ENCODE peak calls at places on chromosome 22, in seven cellular contexts. W is GM23338, T is MM.1S, H is SK-N-SH, C is GM23248, K is neural progenitor cell, G is OCI-LY7. Z is an unnamed sample.

GRCh38 chr22:48256041-48256739 is 1493.7 kb downstream of the TBC1D22A start:
- DNase-seq in W (no peak), T (no peak), H (no peak), C (no peak), K (no peak), G (no peak), Z (no peak)

GRCh38 chr22:32649515-32650200 is 151.8 kb upstream of the TIMP3 start:
- DNase-seq in W (no peak), T (no peak), H (no peak), C (peak), K (no peak), G (no peak), Z (no peak)

GRCh38 chr22:27642104-27642800 is 159.3 kb downstream of the MN1 start:
- DNase-seq in W (no peak), T (no peak), H (peak), C (no peak), K (peak), G (no peak), Z (no peak)

GRCh38 chr22:26901228-26901816 is 243.9 kb downstream of the MIAT start:
- DNase-seq in W (no peak), T (no peak), H (no peak), C (no peak), K (peak), G (no peak), Z (no peak)

GRCh38 chr22:22877523-22878210 is 9.9 kb upstream of the IGLL5 start:
- DNase-seq in W (peak), T (peak), H (peak), C (peak), K (peak), G (peak), Z (peak)

GRCh38 chr22:27476318-27476717 is 325.2 kb downstream of the MN1 start:
- DNase-seq in W (no peak), T (no peak), H (no peak), C (no peak), K (no peak), G (no peak), Z (no peak)

GRCh38 chr22:48511211-48511610 is 1316.5 kb downstream of the BRD1 start:
- DNase-seq in W (no peak), T (no peak), H (no peak), C (no peak), K (no peak), G (no peak), Z (no peak)

GRCh38 chr22:46390652-46391301 is 55.3 kb downstream of the TRMU start:
- DNase-seq in W (no peak), T (no peak), H (peak), C (peak), K (peak), G (no peak), Z (no peak)

GRCh38 chr22:33829549-33830280 is 90.6 kb downstream of the LARGE1 start:
- DNase-seq in W (peak), T (peak), H (peak), C (no peak), K (peak), G (peak), Z (no peak)

GRCh38 chr22:27992294-27993165 is 73.5 kb upstream of the PITPNB start:
- DNase-seq in W (peak), T (no peak), H (no peak), C (no peak), K (no peak), G (no peak), Z (no peak)

GRCh38 chr22:26711205-26711958 is 54.0 kb downstream of the MIAT start:
- DNase-seq in W (no peak), T (peak), H (no peak), C (peak), K (no peak), G (peak), Z (no peak)

GRCh38 chr22:34587357-34588356 is 478.3 kb upstream of the ISX start:
- DNase-seq in W (no peak), T (no peak), H (no peak), C (no peak), K (no peak), G (no peak), Z (no peak)

GRCh38 chr22:38417252-38418060 is 37.5 kb downstream of the KCNJ4 start:
- DNase-seq in W (no peak), T (no peak), H (no peak), C (no peak), K (no peak), G (no peak), Z (no peak)

GRCh38 chr22:41048791-41049717 is 43.3 kb upstream of the EP300 start:
- DNase-seq in W (peak), T (no peak), H (peak), C (peak), K (peak), G (no peak), Z (no peak)

GRCh38 chr22:46262449-46263207 is 515 bp downstream of the PKDREJ start:
- DNase-seq in W (peak), T (no peak), H (no peak), C (peak), K (peak), G (no peak), Z (no peak)

GRCh38 chr22:38927033-38927789 is 30.2 kb upstream of the APOBEC3A start:
- DNase-seq in W (peak), T (peak), H (peak), C (peak), K (peak), G (no peak), Z (peak)

GRCh38 chr22:32628626-32629587 is 154.3 kb downstream of the FBXO7 start:
- DNase-seq in W (no peak), T (peak), H (no peak), C (peak), K (no peak), G (no peak), Z (no peak)

GRCh38 chr22:40036591-40037225 is 42.0 kb downstream of the FAM83F start:
- DNase-seq in W (peak), T (peak), H (peak), C (peak), K (peak), G (peak), Z (peak)

GRCh38 chr22:39311592-39312400 is 7.6 kb downstream of the RPL3 start:
- DNase-seq in W (peak), T (no peak), H (no peak), C (peak), K (no peak), G (no peak), Z (no peak)

GRCh38 chr22:38251355-38251720 is 21.5 kb downstream of the TMEM184B start:
- DNase-seq in W (no peak), T (no peak), H (no peak), C (no peak), K (no peak), G (no peak), Z (no peak)

GRCh38 chr22:40204331-40205116 is 26.8 kb downstream of the TNRC6B start:
- DNase-seq in W (no peak), T (no peak), H (peak), C (peak), K (no peak), G (no peak), Z (no peak)

GRCh38 chr22:47808236-47808845 is 1045.9 kb downstream of the TBC1D22A start:
- DNase-seq in W (no peak), T (no peak), H (no peak), C (no peak), K (no peak), G (no peak), Z (no peak)

GRCh38 chr22:35705141-35705540 is 12.5 kb upstream of the APOL5 start:
- DNase-seq in W (no peak), T (no peak), H (no peak), C (peak), K (no peak), G (no peak), Z (no peak)

GRCh38 chr22:48037618-48038017 is 1275.2 kb downstream of the TBC1D22A start:
- DNase-seq in W (no peak), T (no peak), H (no peak), C (no peak), K (no peak), G (no peak), Z (no peak)

GRCh38 chr22:47293368-47294221 is 531.1 kb downstream of the TBC1D22A start:
- DNase-seq in W (no peak), T (no peak), H (no peak), C (no peak), K (no peak), G (no peak), Z (no peak)

GRCh38 chr22:17785185-17786184 is 11.2 kb upstream of the BID start:
- DNase-seq in W (peak), T (peak), H (no peak), C (peak), K (peak), G (peak), Z (peak)

GRCh38 chr22:39117585-39118191 is 20.6 kb downstream of the APOBEC3H start:
- DNase-seq in W (peak), T (peak), H (no peak), C (peak), K (peak), G (peak), Z (peak)

GRCh38 chr22:35923026-35923425 is 105.6 kb downstream of the RBFOX2 start:
- DNase-seq in W (no peak), T (no peak), H (no peak), C (no peak), K (no peak), G (no peak), Z (no peak)

GRCh38 chr22:21816787-21817496 is 50.5 kb downstream of the MAPK1 start:
- DNase-seq in W (no peak), T (no peak), H (peak), C (peak), K (no peak), G (peak), Z (no peak)

GRCh38 chr22:23279781-23280180 is 99.5 kb downstream of the BCR start:
- DNase-seq in W (no peak), T (no peak), H (no peak), C (peak), K (no peak), G (no peak), Z (no peak)

GRCh38 chr22:21033895-21034294 is 1.5 kb upstream of the SLC7A4 start:
- DNase-seq in W (no peak), T (no peak), H (no peak), C (no peak), K (no peak), G (no peak), Z (no peak)

GRCh38 chr22:46129390-46130041 is 20.8 kb upstream of the PPARA start:
- DNase-seq in W (no peak), T (no peak), H (no peak), C (no peak), K (no peak), G (peak), Z (no peak)

GRCh38 chr22:27405672-27406388 is 395.7 kb downstream of the MN1 start:
- DNase-seq in W (peak), T (peak), H (peak), C (peak), K (peak), G (peak), Z (peak)

GRCh38 chr22:40177738-40178416 is at the start of gene TNRC6B:
- DNase-seq in W (peak), T (peak), H (peak), C (peak), K (peak), G (peak), Z (peak)

GRCh38 chr22:46997311-46997970 is 235.0 kb downstream of the TBC1D22A start:
- DNase-seq in W (no peak), T (no peak), H (no peak), C (no peak), K (no peak), G (no peak), Z (no peak)

GRCh38 chr22:49789289-49790141 is 38.2 kb downstream of the BRD1 start:
- DNase-seq in W (no peak), T (no peak), H (peak), C (peak), K (no peak), G (no peak), Z (no peak)
- TF ChIP-seq EZH2phosphoT487 in W (no peak), T (no peak), H (no peak), C (no peak), K (no peak), G (no peak), Z (no peak)

GRCh38 chr22:44313385-44314006 is 745 bp upstream of the SHISAL1 start:
- DNase-seq in W (no peak), T (no peak), H (no peak), C (no peak), K (no peak), G (no peak), Z (no peak)

GRCh38 chr22:44309647-44310046 is 3.1 kb downstream of the SHISAL1 start:
- DNase-seq in W (no peak), T (no peak), H (no peak), C (peak), K (no peak), G (no peak), Z (no peak)

GRCh38 chr22:44311104-44311854 is 1.5 kb downstream of the SHISAL1 start:
- DNase-seq in W (no peak), T (no peak), H (no peak), C (no peak), K (no peak), G (no peak), Z (no peak)

GRCh38 chr22:44312766-44313165 is at the start of gene SHISAL1:
- DNase-seq in W (no peak), T (no peak), H (no peak), C (peak), K (no peak), G (no peak), Z (no peak)

GRCh38 chr22:44311855-44312170 is 938 bp downstream of the SHISAL1 start:
- DNase-seq in W (no peak), T (no peak), H (no peak), C (peak), K (no peak), G (no peak), Z (no peak)
- TF ChIP-seq EZH2phosphoT487 in W (no peak), T (no peak), H (no peak), C (no peak), K (no peak), G (no peak), Z (no peak)

DNA sequence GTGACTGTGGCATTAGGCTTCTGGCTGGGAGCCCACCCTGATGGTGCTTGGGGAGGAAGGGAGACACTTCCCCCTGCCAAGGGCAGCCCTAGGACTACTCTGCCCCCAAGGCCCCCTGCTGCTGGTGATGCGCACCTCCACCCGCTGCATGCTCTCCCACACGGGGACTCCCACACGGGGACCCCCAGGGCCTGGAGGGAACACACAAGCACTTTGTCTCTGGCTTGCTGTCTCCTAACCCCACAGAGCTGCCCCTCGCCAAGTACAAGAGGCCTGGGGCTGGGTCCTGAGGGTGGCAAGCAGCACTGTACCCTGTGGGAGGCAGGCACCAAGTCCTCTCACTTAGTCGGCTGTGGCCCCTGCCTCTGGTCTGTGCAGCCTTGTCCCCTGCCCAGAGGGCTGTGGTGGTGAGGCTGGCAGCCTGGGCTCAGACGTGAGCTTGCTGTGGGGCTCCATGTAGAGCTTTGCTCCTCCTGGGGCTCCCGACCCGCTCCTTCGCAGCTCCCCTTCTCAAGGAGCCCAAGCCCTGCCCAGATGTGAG is 7.9 kb downstream of the LRRC75B start:
- DNase-seq in W (no peak), T (no peak), H (no peak), C (no peak), K (no peak), G (no peak), Z (no peak)
- TF ChIP-seq EZH2phosphoT487 in W (no peak), T (no peak), H (no peak), C (no peak), K (no peak), G (no peak), Z (no peak)

DNA sequence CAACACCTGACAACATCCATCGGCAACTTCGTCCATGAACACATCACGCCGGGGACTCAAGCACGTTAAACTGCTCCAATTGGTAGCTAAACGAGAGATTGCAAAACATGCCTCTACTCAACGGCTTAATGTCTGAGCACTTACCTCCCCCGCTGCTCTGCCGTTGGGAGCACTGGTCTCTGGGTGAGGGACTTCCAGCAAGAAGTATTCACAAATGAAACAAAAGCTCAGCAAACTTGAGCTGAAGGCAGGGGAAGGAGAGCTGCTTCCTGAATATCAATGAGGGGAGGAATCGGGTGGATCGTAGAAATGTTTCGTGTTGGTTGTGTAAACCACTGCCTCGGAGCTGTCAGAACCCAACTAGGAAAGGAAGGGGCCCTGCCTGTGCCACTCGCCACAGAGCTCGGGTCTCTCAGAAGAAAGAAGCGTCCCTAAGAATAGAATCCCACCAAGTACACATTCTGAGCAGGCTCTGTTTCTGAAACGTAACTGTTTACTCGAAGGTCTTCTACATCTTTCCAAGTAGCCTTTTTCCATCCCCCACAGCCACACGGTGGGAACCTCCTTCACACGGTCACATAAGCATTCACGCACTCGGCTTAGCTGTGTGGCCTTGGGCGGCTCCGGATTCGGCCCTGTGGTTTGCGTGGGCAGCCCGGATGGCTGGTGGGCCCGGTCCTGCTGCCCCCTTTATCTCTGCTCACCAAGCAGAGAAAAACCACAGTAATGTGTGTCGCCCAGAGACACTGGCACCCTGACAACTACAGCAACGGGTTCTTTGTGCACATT is at the start of gene MLC1:
- DNase-seq in W (no peak), T (no peak), H (no peak), C (no peak), K (no peak), G (no peak), Z (no peak)
- TF ChIP-seq EZH2phosphoT487 in W (no peak), T (no peak), H (no peak), C (no peak), K (no peak), G (no peak), Z (no peak)

GRCh38 chr22:19710020-19710768 is 4.1 kb upstream of the SEPTIN5 start:
- DNase-seq in W (no peak), T (no peak), H (no peak), C (no peak), K (no peak), G (no peak), Z (no peak)

GRCh38 chr22:19708323-19709011 is 5.8 kb upstream of the SEPTIN5 start:
- DNase-seq in W (no peak), T (no peak), H (peak), C (no peak), K (no peak), G (no peak), Z (no peak)

GRCh38 chr22:19707347-19708322 is 6.7 kb upstream of the SEPTIN5 start:
- DNase-seq in W (no peak), T (no peak), H (peak), C (no peak), K (no peak), G (no peak), Z (no peak)

GRCh38 chr22:19710769-19711106 is 3.6 kb upstream of the SEPTIN5 start:
- DNase-seq in W (no peak), T (no peak), H (no peak), C (no peak), K (no peak), G (no peak), Z (no peak)

GRCh38 chr22:19709063-19709769 is 5.1 kb upstream of the SEPTIN5 start:
- DNase-seq in W (no peak), T (no peak), H (peak), C (peak), K (no peak), G (no peak), Z (no peak)
- TF ChIP-seq EZH2phosphoT487 in W (no peak), T (no peak), H (no peak), C (no peak), K (no peak), G (no peak), Z (no peak)

GRCh38 chr22:30773919-30774318 is 79.2 kb downstream of the OSBP2 start:
- DNase-seq in W (no peak), T (no peak), H (no peak), C (no peak), K (no peak), G (no peak), Z (no peak)
- TF ChIP-seq EZH2phosphoT487 in W (no peak), T (no peak), H (no peak), C (no peak), K (no peak), G (no peak), Z (no peak)

GRCh38 chr22:36925388-36926290 is 12.2 kb downstream of the CSF2RB start:
- DNase-seq in W (no peak), T (no peak), H (no peak), C (peak), K (no peak), G (no peak), Z (no peak)
- TF ChIP-seq EZH2phosphoT487 in W (no peak), T (no peak), H (no peak), C (no peak), K (no peak), G (no peak), Z (no peak)

Z was measured in HCT116.